ENCODE peak calls at places on chromosomes 7 and 10, in five cellular contexts. A is AG10803, E is cardiac muscle cell, Y is thoracic aorta, K is retinal pigment epithelial cell. N is an unnamed sample.

GRCh38 chr10:71077143-71077581 is 135.2 kb upstream of the UNC5B start:
- DNase-seq in A (no peak), Y (no peak), E (no peak), K (no peak), N (no peak)

GRCh38 chr10:17472481-17473227 is 18.3 kb upstream of the ST8SIA6 start:
- DNase-seq in A (no peak), Y (no peak), K (no peak), E (no peak), N (no peak)

GRCh38 chr7:150766334-150766709 is 29.1 kb downstream of the GIMAP5 start:
- DNase-seq in K (no peak), A (no peak), E (no peak), Y (no peak), N (no peak)

GRCh38 chr7:48363174-48363573 is 191.9 kb downstream of the ABCA13 start:
- DNase-seq in Y (no peak), K (no peak), A (no peak), E (no peak), N (no peak)

GRCh38 chr7:25792586-25792985 is 359.4 kb upstream of the NFE2L3 start:
- DNase-seq in Y (no peak), K (no peak), E (no peak), A (no peak), N (no peak)

GRCh38 chr7:98200364-98200763 is 10.9 kb upstream of the BHLHA15 start:
- DNase-seq in Y (no peak), K (no peak), A (no peak), E (no peak), N (no peak)

GRCh38 chr7:108234281-108234680 is 104.1 kb upstream of the LAMB4 start:
- DNase-seq in K (no peak), A (peak; percentile 39), Y (no peak), E (peak; percentile 25), N (no peak)

GRCh38 chr10:2262878-2263277 is 525.6 kb upstream of the ADARB2 start:
- DNase-seq in E (no peak), K (no peak), Y (no peak), A (no peak), N (no peak)

GRCh38 chr7:70775570-70776156 is 356.3 kb upstream of the GALNT17 start:
- DNase-seq in K (no peak), A (peak; percentile 33), E (peak; percentile 8), Y (no peak), N (no peak)

GRCh38 chr7:44217852-44218402 is 17.1 kb downstream of the YKT6 start:
- DNase-seq in A (no peak), Y (no peak), K (no peak), E (no peak), N (no peak)

GRCh38 chr10:50582766-50583762 is 40.7 kb downstream of the SGMS1 start:
- DNase-seq in Y (no peak), K (no peak), E (no peak), A (no peak), N (no peak)

GRCh38 chr10:75403144-75404022 is 1.8 kb upstream of the ZNF503 start:
- DNase-seq in A (peak; percentile 28), Y (no peak), E (no peak), K (no peak), N (no peak)

GRCh38 chr7:1123721-1124120 is 35.8 kb downstream of the GPER1 start:
- DNase-seq in A (peak; percentile 89), E (peak; percentile 95), K (peak; percentile 39), Y (peak; percentile 56), N (no peak)

GRCh38 chr7:134625571-134625970 is 21.1 kb upstream of the BPGM start:
- DNase-seq in A (peak; percentile 96), K (no peak), E (peak; percentile 26), Y (no peak), N (no peak)

GRCh38 chr7:44240983-44241510 is 40.3 kb downstream of the YKT6 start:
- DNase-seq in Y (no peak), A (peak; percentile 79), E (peak; percentile 87), K (peak; percentile 34), N (peak; percentile 18)

GRCh38 chr7:50595538-50596102 is 30.4 kb upstream of the DDC start:
- DNase-seq in Y (no peak), E (peak; percentile 74), A (peak; percentile 76), K (peak; percentile 24), N (no peak)

GRCh38 chr10:36676321-36677169 is 448.9 kb upstream of the ANKRD30A start:
- DNase-seq in A (peak; percentile 78), E (peak; percentile 42), K (no peak), Y (no peak), N (no peak)

GRCh38 chr7:154231732-154232131 is 179.5 kb downstream of the DPP6 start:
- DNase-seq in E (no peak), K (no peak), Y (no peak), A (no peak), N (no peak)

GRCh38 chr10:123967626-123968243 is 76.1 kb upstream of the CPXM2 start:
- DNase-seq in K (no peak), Y (peak; percentile 29), A (peak; percentile 54), E (peak; percentile 64), N (no peak)

GRCh38 chr7:46243406-46243805 is 322.3 kb upstream of the IGFBP3 start:
- DNase-seq in E (no peak), K (no peak), Y (no peak), A (no peak), N (no peak)

GRCh38 chr7:46245587-46246111 is 324.6 kb upstream of the IGFBP3 start:
- DNase-seq in A (no peak), E (no peak), K (no peak), Y (no peak), N (no peak)

GRCh38 chr7:46253500-46253899 is 332.4 kb upstream of the IGFBP3 start:
- DNase-seq in A (no peak), E (no peak), Y (no peak), K (no peak), N (no peak)

GRCh38 chr7:46244752-46245151 is 323.7 kb upstream of the IGFBP3 start:
- DNase-seq in A (peak; percentile 66), K (peak; percentile 62), Y (no peak), E (peak; percentile 62), N (no peak)

DNA sequence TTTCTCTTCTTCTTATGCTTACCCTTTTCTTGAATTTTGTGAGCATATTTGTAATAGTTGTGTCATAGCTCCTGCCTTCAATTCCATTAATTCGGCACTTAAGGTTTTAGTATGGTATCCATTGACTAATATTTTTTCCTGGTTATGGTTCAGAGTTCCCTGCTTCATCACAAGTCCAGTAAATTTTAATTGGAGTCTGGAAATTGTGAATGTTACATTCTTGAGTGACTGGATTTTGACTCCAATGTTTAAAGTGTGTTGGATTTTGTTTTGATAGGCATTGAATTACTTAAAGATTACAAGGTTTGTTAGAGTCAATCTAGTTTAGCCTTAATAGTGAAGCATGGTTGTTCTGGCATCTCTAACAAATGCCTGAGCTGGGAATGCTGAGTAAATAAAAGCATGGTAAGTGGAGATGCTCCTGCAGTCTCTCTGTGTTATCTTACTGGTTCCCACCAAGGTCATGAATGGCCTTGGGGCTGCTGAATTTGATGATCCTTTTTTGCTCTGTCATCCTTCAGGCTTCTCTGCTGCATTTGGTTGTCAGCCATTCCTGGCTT is 326.6 kb upstream of the IGFBP3 start:
- DNase-seq in Y (no peak), E (no peak), A (peak; percentile 16), K (no peak), N (no peak)
- TF ChIP-seq CTCF in Y (no peak), E (no peak), A (no peak), K (no peak), N (no peak)

DNA sequence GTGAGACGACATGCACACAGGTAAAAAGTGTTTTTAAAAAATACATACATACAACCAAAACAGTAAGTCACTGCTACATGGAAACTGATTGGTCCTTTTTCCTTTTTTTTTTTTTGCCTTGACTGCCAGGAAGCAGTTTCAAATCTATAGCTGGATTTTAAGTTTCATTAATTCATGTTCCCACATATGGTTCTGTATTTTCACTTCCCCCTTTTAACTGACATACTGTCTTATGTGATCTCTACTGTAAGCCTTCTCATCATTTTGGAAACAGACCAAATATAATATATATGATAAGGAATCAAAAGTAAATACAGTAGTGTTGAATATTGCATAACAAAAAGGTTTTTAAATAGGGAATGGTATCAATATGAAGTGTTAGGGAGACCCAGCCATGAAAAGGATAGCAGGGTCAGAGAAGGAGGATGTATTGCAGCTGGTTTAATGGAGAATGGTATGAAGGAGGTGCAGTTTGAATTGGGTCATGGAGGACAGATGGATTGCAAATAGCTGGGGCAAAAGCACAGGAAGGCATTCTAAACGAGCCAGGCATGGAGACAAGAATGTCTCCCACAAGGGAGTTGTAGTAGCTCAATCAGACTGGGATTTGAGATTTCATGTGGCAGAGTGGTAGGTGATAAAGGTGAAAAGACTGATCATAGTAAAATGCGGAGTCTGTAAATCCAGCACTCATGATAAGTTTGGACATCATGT is 5.4 kb downstream of the CAV1 start:
- DNase-seq in A (peak; percentile 61), K (no peak), Y (no peak), E (peak; percentile 30), N (no peak)
- H3K4me3 ChIP-seq in A (peak overlapping the region; percentile 36), K (no peak overlapping the region), Y (peak overlapping the region; percentile 34), E (no peak overlapping the region), N (no peak overlapping the region)

DNA sequence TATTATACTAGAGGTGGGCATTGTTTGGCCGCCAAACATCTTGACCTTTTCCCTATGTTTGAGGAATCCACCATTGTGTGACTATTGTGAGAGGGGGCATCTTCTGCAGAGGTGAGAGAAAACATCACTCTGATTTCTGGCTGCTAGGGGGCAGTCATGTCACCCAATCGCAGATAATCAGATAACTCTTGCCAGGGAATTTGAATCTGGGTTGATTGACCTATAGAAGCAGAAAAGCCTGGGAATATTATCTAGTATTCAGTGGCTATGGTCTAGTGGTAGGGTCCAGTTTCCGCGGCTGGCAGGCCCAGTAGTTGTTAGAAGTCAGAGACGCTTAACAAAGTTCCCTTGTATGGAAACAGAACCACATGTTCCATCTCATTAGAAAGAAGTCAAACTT is 808.5 kb downstream of the PHTF2 start:
- DNase-seq in A (no peak), K (no peak), Y (no peak), E (no peak), N (no peak)
- TF ChIP-seq CTCF in A (no peak), K (peak; percentile 55), Y (no peak), E (no peak), N (peak; percentile 75)

DNA sequence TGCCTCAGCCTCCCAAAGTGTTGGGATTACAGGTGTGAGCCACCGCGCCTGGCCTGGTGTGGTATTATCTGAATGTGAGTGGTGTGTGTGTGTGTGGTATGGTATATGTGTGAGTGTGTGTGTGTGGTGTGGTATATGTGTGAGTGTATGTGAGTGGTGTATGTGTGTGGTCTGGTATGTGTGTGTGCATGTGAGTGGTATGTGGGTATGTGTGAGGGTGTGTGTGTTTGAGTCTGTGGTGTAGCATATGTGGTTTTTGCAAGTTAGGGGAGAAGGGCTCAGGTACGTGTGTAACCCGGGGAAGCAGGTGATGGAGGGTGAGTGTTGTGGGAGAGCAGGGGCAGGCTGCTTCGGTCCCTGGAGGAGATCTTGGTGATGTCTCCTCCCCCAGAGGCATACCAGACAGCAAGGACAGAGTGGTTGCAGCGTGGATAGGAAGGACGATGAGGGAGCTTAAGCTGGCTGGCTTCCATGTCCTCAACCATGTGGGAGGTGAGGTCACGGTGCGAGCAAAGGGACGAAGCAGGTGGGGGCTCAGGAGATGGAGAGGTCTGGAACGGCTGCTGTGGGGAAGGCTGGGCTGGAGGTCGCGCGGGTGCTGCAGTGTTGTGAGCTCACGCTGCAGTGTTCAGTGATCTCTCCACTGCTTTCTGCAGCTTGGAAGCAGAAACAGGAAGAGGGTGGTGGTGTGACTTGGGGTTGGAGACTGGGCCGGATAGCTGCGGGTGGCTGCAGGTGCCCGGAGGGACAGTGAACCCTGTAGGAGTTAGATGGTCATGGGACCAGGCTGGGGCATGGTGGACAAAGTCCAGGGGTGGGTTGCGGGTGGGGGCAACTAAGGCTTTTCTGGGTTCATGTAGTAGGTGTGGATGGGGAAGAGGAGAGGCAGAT is 5.0 kb downstream of the ZYX start:
- DNase-seq in A (no peak), K (peak; percentile 51), Y (no peak), E (peak; percentile 68), N (no peak)
- H3K4me3 ChIP-seq in A (peak overlapping the region; percentile 29), K (peak overlapping the region; percentile 25), Y (peak overlapping the region; percentile 100), E (no peak overlapping the region), N (no peak overlapping the region)